ENCODE peak calls at places on chromosomes 12 and 14, in five cellular contexts. Q is colonic mucosa, A is MM.1S, N is adrenal gland, M is vagina. O is an unnamed sample.
A peak's percentile ranks its signal among the peaks of the same experiment; 100 is the strongest.

GRCh38 chr14:62064741-62065323 is 302.6 kb downstream of the SNAPC1 start:
- DNase-seq in Q (no peak), A (no peak), N (no peak), M (no peak), O (no peak)

GRCh38 chr14:22334627-22335026 is 254.4 kb downstream of the DAD1 start:
- DNase-seq in Q (no peak), A (no peak), N (no peak), M (no peak), O (no peak)

GRCh38 chr12:86914716-86915115 is 658.5 kb upstream of the MGAT4C start:
- DNase-seq in Q (no peak), A (no peak), N (no peak), M (no peak), O (peak; percentile 9)

GRCh38 chr12:9667403-9667802 is 2.1 kb upstream of the CLEC2D start:
- DNase-seq in Q (no peak), A (peak; percentile 58), N (no peak), M (no peak), O (peak; percentile 25)

GRCh38 chr14:102424923-102425322 is 62.2 kb downstream of the TECPR2 start:
- DNase-seq in Q (no peak), A (no peak), N (no peak), M (no peak), O (no peak)

GRCh38 chr12:25388216-25388615 is 137.5 kb upstream of the KRAS start:
- DNase-seq in Q (peak; percentile 43), A (no peak), N (no peak), M (no peak), O (peak; percentile 43)

GRCh38 chr14:34872822-34873590 is 2.2 kb downstream of the BAZ1A start:
- DNase-seq in Q (peak; percentile 27), A (no peak), N (no peak), M (no peak), O (peak; percentile 21)

GRCh38 chr12:105554856-105555255 is 224.4 kb downstream of the C12orf75 start:
- DNase-seq in Q (no peak), A (no peak), N (no peak), M (no peak), O (no peak)

GRCh38 chr12:50707396-50707795 is 56.5 kb upstream of the ATF1 start:
- DNase-seq in Q (no peak), A (no peak), N (no peak), M (no peak), O (no peak)

GRCh38 chr12:116609715-116610114 is 50.5 kb downstream of the MAP1LC3B2 start:
- DNase-seq in Q (peak; percentile 39), A (peak; percentile 6), N (no peak), M (no peak), O (no peak)

DNA sequence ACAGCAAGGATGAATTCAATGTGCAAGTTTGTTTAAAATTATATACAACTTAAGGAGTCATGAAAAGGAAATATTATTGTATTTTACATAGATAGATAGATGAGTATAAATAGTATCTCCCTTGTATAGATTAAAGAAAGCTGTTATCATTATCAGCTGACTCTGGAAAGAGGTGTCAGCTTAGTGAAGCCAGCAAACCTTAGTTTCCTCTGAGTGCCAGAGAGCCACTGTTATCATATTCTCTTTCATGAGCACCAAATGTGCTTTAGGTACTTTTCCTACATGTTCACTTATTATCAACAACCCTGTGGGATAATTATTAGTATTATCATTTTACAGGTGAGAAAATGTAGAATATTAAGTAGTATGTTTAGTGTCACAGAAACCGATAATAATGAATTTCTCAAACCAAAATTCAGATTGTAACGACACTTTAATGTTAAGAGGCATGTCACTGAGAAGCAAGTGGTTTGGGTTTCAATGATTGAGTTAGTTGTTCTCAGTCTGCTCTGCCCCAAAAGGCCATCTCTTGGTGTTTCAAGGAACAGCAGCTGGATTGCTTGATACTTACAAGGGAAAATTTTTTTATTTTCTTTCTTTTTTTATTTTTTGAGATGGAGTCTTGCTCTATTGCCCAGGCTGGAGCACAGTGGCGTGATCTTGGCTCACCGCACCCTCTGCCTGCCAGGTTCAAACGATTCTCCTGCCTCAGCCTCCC is 53.7 kb downstream of the PLEKHA5 start:
- DNase-seq in Q (no peak), A (no peak), N (no peak), M (no peak), O (no peak)
- TF ChIP-seq CTCF in Q (no peak), A (no peak), N (no peak), M (no peak), O (no peak)

DNA sequence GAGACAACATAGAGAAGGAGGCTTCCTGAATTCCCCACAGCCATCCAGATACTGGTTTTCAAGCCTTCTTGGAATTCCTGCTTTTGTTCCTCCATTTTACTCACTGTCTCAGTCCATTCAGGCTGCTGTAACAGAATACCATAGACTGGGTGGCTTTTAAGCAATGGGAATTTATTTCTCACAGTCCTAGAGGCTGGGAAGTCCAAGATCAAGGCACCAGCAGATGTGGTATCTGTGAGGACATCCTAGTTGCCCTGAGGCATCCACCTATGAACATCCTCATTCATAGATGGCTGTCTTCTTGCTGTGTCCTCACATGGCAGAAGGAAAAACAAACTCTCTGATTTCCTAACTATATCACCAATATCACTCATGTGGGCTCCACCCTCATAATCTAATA is 374.9 kb downstream of the FUT8 start:
- DNase-seq in Q (no peak), A (no peak), N (no peak), M (no peak), O (no peak)
- TF ChIP-seq CTCF in Q (no peak), A (no peak), N (no peak), M (no peak), O (no peak)

DNA sequence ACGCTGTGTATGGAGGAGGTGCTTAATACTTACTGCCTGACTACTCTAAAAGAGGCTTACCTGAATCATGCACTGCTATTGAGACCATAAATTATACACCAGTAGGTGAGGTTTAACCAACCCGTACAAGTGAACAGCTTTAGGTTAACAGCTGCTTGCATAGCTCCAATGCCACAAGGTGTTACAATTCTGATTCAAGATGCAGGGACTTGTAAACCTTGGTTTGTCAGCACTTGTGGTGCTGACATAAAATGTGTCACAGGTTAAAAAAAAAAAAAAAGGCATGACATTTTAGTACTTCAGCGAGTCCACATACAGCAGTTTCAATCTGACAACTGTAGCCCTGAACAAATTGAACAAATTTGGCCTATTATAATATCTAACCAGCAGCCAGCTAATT is 44.5 kb downstream of the TCHP start:
- DNase-seq in Q (no peak), A (no peak), N (no peak), M (no peak), O (no peak)
- TF ChIP-seq CTCF in Q (no peak), A (no peak), N (no peak), M (no peak), O (no peak)

GRCh38 chr12:57397441-57397840 is 33.4 kb downstream of the R3HDM2 start:
- DNase-seq in Q (no peak), A (no peak), N (no peak), M (no peak), O (no peak)
- TF ChIP-seq CTCF in Q (no peak), A (no peak), N (no peak), M (no peak), O (no peak)

GRCh38 chr12:4107436-4107878 is 166.1 kb upstream of the CCND2 start:
- DNase-seq in Q (peak; percentile 70), A (peak; percentile 94), N (peak; percentile 64), M (no peak), O (peak; percentile 79)
- TF ChIP-seq CTCF in Q (peak; percentile 71), A (peak; percentile 88), N (peak; percentile 72), M (peak; percentile 25), O (peak; percentile 78)

DNA sequence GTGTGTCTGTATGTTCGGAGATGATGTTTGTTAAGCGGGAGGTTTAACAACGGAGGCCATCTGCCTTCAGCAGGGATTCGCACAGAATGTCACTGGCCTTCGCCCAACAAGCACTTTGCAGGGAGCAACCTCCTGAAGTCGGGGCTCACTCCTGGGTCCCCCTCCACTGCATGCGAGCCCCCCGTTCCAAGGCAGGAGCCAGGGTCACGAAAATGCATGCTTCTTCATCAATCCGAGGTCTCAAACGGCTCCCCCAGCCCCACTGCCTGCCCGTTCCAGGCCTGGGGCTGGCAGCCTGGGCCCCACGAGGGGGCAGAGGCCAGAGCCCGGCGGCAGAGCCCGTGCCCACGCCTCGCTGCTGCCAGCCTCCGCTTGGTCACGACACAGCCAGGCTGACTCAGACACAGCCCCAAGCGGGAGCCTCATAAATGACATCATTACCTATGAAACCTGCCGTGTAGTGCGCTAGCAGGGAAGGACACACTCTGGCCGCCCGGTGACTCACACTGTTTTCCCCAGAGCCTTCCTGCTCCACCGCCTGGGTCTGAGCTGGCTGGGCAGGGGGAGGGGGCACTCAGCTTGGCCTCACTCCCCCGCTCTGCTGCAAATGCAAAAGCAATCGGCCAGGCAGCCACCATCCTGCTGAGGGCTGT is 169.5 kb upstream of the RTL1 start:
- DNase-seq in Q (peak; percentile 75), A (peak; percentile 12), N (peak; percentile 96), M (peak; percentile 96), O (peak; percentile 72)
- TF ChIP-seq CTCF in Q (no peak), A (no peak), N (no peak), M (no peak), O (no peak)

GRCh38 chr14:30389134-30389900 is 169.6 kb upstream of the G2E3 start:
- DNase-seq in Q (no peak), A (no peak), N (peak; percentile 63), M (no peak), O (no peak)
- TF ChIP-seq CTCF in Q (no peak), A (no peak), N (no peak), M (no peak), O (no peak)

GRCh38 chr12:118436002-118436724 is 59.8 kb downstream of the SUDS3 start:
- DNase-seq in Q (no peak), A (no peak), N (no peak), M (no peak), O (peak; percentile 14)
- TF ChIP-seq CTCF in Q (no peak), A (peak; percentile 3), N (no peak), M (no peak), O (peak; percentile 35)

DNA sequence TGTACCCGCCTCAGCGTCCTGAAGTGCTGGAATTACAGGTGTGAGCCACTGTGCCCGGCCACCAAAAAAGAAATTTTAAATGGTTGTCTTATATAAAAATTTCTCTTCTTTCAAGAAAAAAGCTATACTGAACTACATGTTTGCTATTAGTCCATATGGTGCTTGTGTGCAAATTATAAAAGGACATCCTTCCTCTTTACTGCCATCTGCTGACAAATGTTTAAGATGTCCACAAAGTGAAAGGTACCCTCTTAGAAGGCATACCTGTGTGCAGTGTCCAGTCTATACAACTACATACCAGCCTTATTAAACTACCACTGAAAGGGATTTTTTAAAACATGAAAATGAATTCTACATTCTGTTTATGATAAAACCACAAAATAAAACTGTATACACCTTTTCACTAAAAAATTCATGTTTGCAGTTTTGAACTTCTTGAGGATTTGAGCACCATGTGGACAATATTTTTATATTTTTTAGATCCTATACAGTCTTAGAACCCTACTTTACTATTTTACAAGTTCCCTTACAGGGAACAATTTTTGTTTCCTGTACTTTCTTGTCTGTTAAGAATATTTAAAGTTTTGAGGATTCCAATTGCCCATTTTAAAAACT is 32.8 kb upstream of the TOMM20L start:
- DNase-seq in Q (no peak), A (peak; percentile 32), N (no peak), M (no peak), O (peak; percentile 19)
- TF ChIP-seq CTCF in Q (peak; percentile 16), A (peak; percentile 29), N (no peak), M (no peak), O (no peak)

DNA sequence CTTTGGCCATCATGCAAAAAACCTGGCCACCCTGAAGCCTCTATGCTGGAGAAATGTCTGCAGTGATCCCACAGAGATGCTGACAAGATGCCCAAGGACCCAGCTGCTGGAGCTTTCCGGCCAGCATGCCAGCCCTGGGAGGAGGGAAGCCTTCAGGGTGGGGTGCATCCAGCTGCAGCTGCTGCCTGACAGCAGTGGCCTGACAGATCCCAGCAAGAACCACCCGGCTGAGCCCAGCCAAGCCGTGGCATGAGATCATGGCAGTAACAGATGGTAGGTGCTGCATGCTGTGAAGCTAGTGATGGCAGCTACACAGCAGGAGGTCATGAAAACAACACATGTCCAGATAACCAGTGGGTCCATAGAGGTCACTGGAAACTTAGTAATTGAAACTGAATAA is 13.8 kb downstream of the CLBA1 start:
- DNase-seq in Q (no peak), A (no peak), N (no peak), M (no peak), O (no peak)
- TF ChIP-seq CTCF in Q (no peak), A (no peak), N (no peak), M (no peak), O (no peak)